ENCODE peak calls at places on chromosomes 6 and 20, in four cellular contexts. F, I, S and O are unnamed samples.

GRCh38 chr6:108242721-108243120 is 18.1 kb downstream of the SNX3 start:
- DNase-seq in F (peak), I (no peak), S (no peak), O (no peak)

GRCh38 chr6:20352346-20352745 is 49.3 kb upstream of the E2F3 start:
- DNase-seq in F (no peak), S (no peak), I (no peak), O (no peak)

GRCh38 chr20:59222982-59223610 is 59.5 kb downstream of the ZNF831 start:
- DNase-seq in F (no peak), I (no peak), S (no peak), O (no peak)

GRCh38 chr6:140566706-140567330 is 1192.4 kb upstream of the CITED2 start:
- DNase-seq in S (peak), F (peak), I (no peak), O (no peak)

GRCh38 chr6:109429496-109429895 is 10.9 kb downstream of the PPIL6 start:
- DNase-seq in S (no peak), F (no peak), I (no peak), O (no peak)

GRCh38 chr6:47484616-47485015 is 7.0 kb downstream of the CD2AP start:
- DNase-seq in S (peak), F (peak), I (no peak), O (no peak)

GRCh38 chr6:165646484-165646883 is 16.6 kb downstream of the PDE10A start:
- DNase-seq in F (no peak), I (no peak), S (no peak), O (no peak)

GRCh38 chr6:158170656-158171081 is 2.5 kb downstream of the GTF2H5 start:
- DNase-seq in I (no peak), S (peak), F (peak), O (no peak)

GRCh38 chr20:44959082-44959895 is 908 bp downstream of the TOMM34 start:
- DNase-seq in F (peak), I (peak), S (no peak), O (no peak)

GRCh38 chr6:111888928-111889696 is 15.9 kb upstream of the FYN start:
- DNase-seq in S (no peak), I (no peak), F (peak), O (no peak)

GRCh38 chr20:40966103-40966502 is 62.5 kb upstream of the TOP1 start:
- DNase-seq in F (no peak), I (no peak), S (no peak), O (no peak)

GRCh38 chr6:142846883-142847287 is 98.1 kb downstream of the HIVEP2 start:
- DNase-seq in I (no peak), F (peak), S (peak), O (no peak)

GRCh38 chr6:163667372-163668060 is 253.0 kb downstream of the QKI start:
- DNase-seq in I (no peak), F (peak), S (no peak), O (no peak)

GRCh38 chr20:45105317-45105716 is 4.4 kb upstream of the KCNS1 start:
- DNase-seq in S (no peak), I (no peak), F (no peak), O (no peak)

GRCh38 chr6:68226460-68226859 is 408.6 kb upstream of the ADGRB3 start:
- DNase-seq in S (no peak), F (peak), I (no peak), O (no peak)

GRCh38 chr6:7505196-7505699 is 36.2 kb upstream of the DSP start:
- DNase-seq in S (peak), I (no peak), F (peak), O (no peak)

GRCh38 chr6:47977314-47977713 is 133.7 kb downstream of the PTCHD4 start:
- DNase-seq in F (no peak), S (no peak), I (no peak), O (no peak)

GRCh38 chr6:128981716-128982115 is 98.8 kb downstream of the LAMA2 start:
- DNase-seq in I (no peak), S (no peak), F (no peak), O (no peak)

GRCh38 chr20:20369353-20370086 is 1.6 kb downstream of the INSM1 start:
- DNase-seq in F (no peak), S (no peak), I (no peak), O (no peak)

GRCh38 chr6:34238507-34239239 is 2.0 kb downstream of the HMGA1 start:
- DNase-seq in I (no peak), S (no peak), F (peak), O (no peak)

GRCh38 chr6:11992086-11992485 is 20.0 kb upstream of the HIVEP1 start:
- DNase-seq in S (no peak), I (no peak), F (no peak), O (no peak)

GRCh38 chr6:78797270-78797669 is 70.1 kb upstream of the IRAK1BP1 start:
- DNase-seq in S (no peak), I (no peak), F (no peak), O (no peak)

GRCh38 chr6:170058878-170059485 is 231.9 kb downstream of the DLL1 start:
- DNase-seq in I (no peak), F (no peak), S (no peak), O (no peak)

GRCh38 chr20:60784321-60784720 is 467.7 kb upstream of the CDH4 start:
- DNase-seq in F (no peak), S (no peak), I (no peak), O (no peak)

GRCh38 chr6:133262804-133263203 is 21.6 kb downstream of the EYA4 start:
- DNase-seq in F (no peak), I (no peak), S (no peak), O (no peak)

GRCh38 chr6:54419885-54420284 is 111.6 kb downstream of the TINAG start:
- DNase-seq in I (no peak), F (peak), S (peak), O (no peak)

GRCh38 chr6:111024661-111025060 is 42.8 kb downstream of the RPF2 start:
- DNase-seq in S (no peak), I (no peak), F (no peak), O (no peak)

GRCh38 chr6:6584310-6585002 is 4.1 kb upstream of the LY86 start:
- DNase-seq in I (no peak), F (no peak), S (no peak), O (no peak)

GRCh38 chr6:132220800-132221199 is 180.5 kb downstream of the MOXD1 start:
- DNase-seq in S (no peak), I (no peak), F (no peak), O (no peak)

GRCh38 chr20:17570347-17571152 is 675 bp downstream of the DSTN start:
- DNase-seq in F (peak), S (no peak), I (peak), O (peak)

GRCh38 chr6:133532908-133533307 is 291.8 kb downstream of the EYA4 start:
- DNase-seq in F (no peak), S (no peak), I (no peak), O (no peak)

GRCh38 chr20:38145094-38146075 is 19.7 kb downstream of the TGM2 start:
- DNase-seq in I (no peak), S (no peak), F (peak), O (no peak)

GRCh38 chr6:1613631-1614447 is 4.1 kb downstream of the FOXC1 start:
- DNase-seq in F (no peak), S (no peak), I (no peak), O (no peak)

GRCh38 chr20:38601216-38602184 is at the start of gene ARHGAP40:
- DNase-seq in S (no peak), I (no peak), F (no peak), O (no peak)

GRCh38 chr6:30101423-30101938 is 11.4 kb downstream of the TRIM31 start:
- DNase-seq in I (no peak), F (no peak), S (no peak), O (no peak)

GRCh38 chr6:40584741-40585140 is 2.4 kb downstream of the LRFN2 start:
- DNase-seq in S (no peak), F (no peak), I (no peak), O (no peak)

GRCh38 chr6:24357336-24358218 is at the start of gene DCDC2:
- DNase-seq in S (no peak), I (peak), F (no peak), O (peak)

GRCh38 chr6:52697903-52698302 is 27.0 kb downstream of the TMEM14A start:
- DNase-seq in S (no peak), F (no peak), I (no peak), O (no peak)